ENCODE peak calls at places on chromosome 2, in eight cellular contexts. X, M, L, Z, K, V, A and C are unnamed samples.

GRCh38 chr2:176170606-176171005 is 13.5 kb downstream of the HOXD3 start:
- DNase-seq in X (no peak), M (no peak), L (no peak), Z (no peak), K (no peak), V (no peak), A (no peak), C (no peak)

GRCh38 chr2:96665083-96665569 is 22.6 kb downstream of the FER1L5 start:
- DNase-seq in X (no peak), M (no peak), L (no peak), Z (no peak), K (peak), V (peak), A (no peak), C (no peak)

GRCh38 chr2:233419626-233420431 is 65.5 kb downstream of the DGKD start:
- DNase-seq in X (peak), M (peak), L (no peak), Z (no peak), K (no peak), V (no peak), A (no peak), C (no peak)

GRCh38 chr2:20604957-20605381 is 45.9 kb downstream of the HS1BP3 start:
- DNase-seq in X (no peak), M (peak), L (no peak), Z (no peak), K (no peak), V (peak), A (no peak), C (no peak)

GRCh38 chr2:212912445-212913103 is 238.8 kb downstream of the IKZF2 start:
- DNase-seq in X (no peak), M (no peak), L (no peak), Z (no peak), K (peak), V (peak), A (no peak), C (no peak)

GRCh38 chr2:240368746-240369724 is 66.4 kb upstream of the GPC1 start:
- DNase-seq in X (no peak), M (no peak), L (no peak), Z (no peak), K (no peak), V (peak), A (no peak), C (no peak)

GRCh38 chr2:70440621-70441020 is 113.0 kb downstream of the TGFA start:
- DNase-seq in X (no peak), M (no peak), L (no peak), Z (peak), K (no peak), V (no peak), A (no peak), C (no peak)

GRCh38 chr2:242001853-242002252 is 132.3 kb downstream of the RTP5 start:
- DNase-seq in X (no peak), M (peak), L (no peak), Z (no peak), K (no peak), V (no peak), A (no peak), C (no peak)

GRCh38 chr2:60840880-60841279 is 40.5 kb upstream of the REL start:
- DNase-seq in X (peak), M (no peak), L (no peak), Z (no peak), K (no peak), V (no peak), A (no peak), C (no peak)